ENCODE peak calls at places on chromosomes 11 and 22, in four cellular contexts. One of them, this sample, is unnamed.

GRCh38 chr11:47394322-47395224 is 13.8 kb upstream of the SLC39A13 start:
- DNase-seq in NCI-H2029 treated with DMSO at 0.1 percent for 48 hours: no peak
- DNase-seq in activated effector memory CD4-positive, alpha-beta T cell treated with Interleukin-2 at 50 U/mL for 16 hours: peak; percentile 61
- DNase-seq in ACHN: no peak
- DNase-seq in this sample: no peak

GRCh38 chr11:65058012-65058411 is 341 bp downstream of the NAALADL1 start:
- DNase-seq in ACHN: no peak
- DNase-seq in NCI-H2029 treated with DMSO at 0.1 percent for 48 hours: no peak
- DNase-seq in activated effector memory CD4-positive, alpha-beta T cell treated with Interleukin-2 at 50 U/mL for 16 hours: no peak
- DNase-seq in this sample: no peak

GRCh38 chr22:45671783-45672563 is at the start of gene ATXN10:
- DNase-seq in activated effector memory CD4-positive, alpha-beta T cell treated with Interleukin-2 at 50 U/mL for 16 hours: peak; percentile 57
- DNase-seq in ACHN: peak; percentile 53
- DNase-seq in NCI-H2029 treated with DMSO at 0.1 percent for 48 hours: peak; percentile 48
- DNase-seq in this sample: no peak

GRCh38 chr11:46238078-46238966 is 39.1 kb upstream of the CREB3L1 start:
- DNase-seq in NCI-H2029 treated with DMSO at 0.1 percent for 48 hours: no peak
- DNase-seq in activated effector memory CD4-positive, alpha-beta T cell treated with Interleukin-2 at 50 U/mL for 16 hours: peak; percentile 40
- DNase-seq in ACHN: peak; percentile 50
- DNase-seq in this sample: no peak

GRCh38 chr11:121555172-121555571 is 102.4 kb upstream of the SORL1-AS1 start:
- DNase-seq in activated effector memory CD4-positive, alpha-beta T cell treated with Interleukin-2 at 50 U/mL for 16 hours: no peak
- DNase-seq in NCI-H2029 treated with DMSO at 0.1 percent for 48 hours: peak; percentile 37
- DNase-seq in ACHN: no peak
- DNase-seq in this sample: no peak

GRCh38 chr22:38935023-38935422 is 22.4 kb upstream of the APOBEC3A start:
- DNase-seq in ACHN: no peak
- DNase-seq in NCI-H2029 treated with DMSO at 0.1 percent for 48 hours: peak; percentile 89
- DNase-seq in activated effector memory CD4-positive, alpha-beta T cell treated with Interleukin-2 at 50 U/mL for 16 hours: no peak
- DNase-seq in this sample: no peak

GRCh38 chr22:46936378-46936916 is 174.0 kb downstream of the TBC1D22A start:
- DNase-seq in ACHN: peak; percentile 78
- DNase-seq in NCI-H2029 treated with DMSO at 0.1 percent for 48 hours: peak; percentile 67
- DNase-seq in activated effector memory CD4-positive, alpha-beta T cell treated with Interleukin-2 at 50 U/mL for 16 hours: no peak
- DNase-seq in this sample: no peak

GRCh38 chr11:115311949-115312348 is 192.3 kb downstream of the CADM1 start:
- DNase-seq in NCI-H2029 treated with DMSO at 0.1 percent for 48 hours: no peak
- DNase-seq in activated effector memory CD4-positive, alpha-beta T cell treated with Interleukin-2 at 50 U/mL for 16 hours: no peak
- DNase-seq in ACHN: no peak
- DNase-seq in this sample: no peak

GRCh38 chr22:21807545-21807944 is 59.9 kb downstream of the MAPK1 start:
- DNase-seq in ACHN: no peak
- DNase-seq in NCI-H2029 treated with DMSO at 0.1 percent for 48 hours: no peak
- DNase-seq in activated effector memory CD4-positive, alpha-beta T cell treated with Interleukin-2 at 50 U/mL for 16 hours: no peak
- DNase-seq in this sample: no peak

GRCh38 chr11:18669629-18670162 is 28.9 kb upstream of the TMEM86A start:
- DNase-seq in activated effector memory CD4-positive, alpha-beta T cell treated with Interleukin-2 at 50 U/mL for 16 hours: no peak
- DNase-seq in NCI-H2029 treated with DMSO at 0.1 percent for 48 hours: peak; percentile 23
- DNase-seq in ACHN: no peak
- DNase-seq in this sample: no peak

GRCh38 chr11:62108017-62108750 is 15.6 kb upstream of the INCENP start:
- DNase-seq in activated effector memory CD4-positive, alpha-beta T cell treated with Interleukin-2 at 50 U/mL for 16 hours: no peak
- DNase-seq in NCI-H2029 treated with DMSO at 0.1 percent for 48 hours: peak; percentile 66
- DNase-seq in ACHN: peak; percentile 56
- DNase-seq in this sample: peak; percentile 58

GRCh38 chr22:19204640-19205039 is 26.1 kb upstream of the SLC25A1 start:
- DNase-seq in ACHN: no peak
- DNase-seq in NCI-H2029 treated with DMSO at 0.1 percent for 48 hours: no peak
- DNase-seq in activated effector memory CD4-positive, alpha-beta T cell treated with Interleukin-2 at 50 U/mL for 16 hours: no peak
- DNase-seq in this sample: no peak

GRCh38 chr11:70498976-70499801 is 100.9 kb downstream of the CTTN start:
- DNase-seq in ACHN: no peak
- DNase-seq in NCI-H2029 treated with DMSO at 0.1 percent for 48 hours: no peak
- DNase-seq in activated effector memory CD4-positive, alpha-beta T cell treated with Interleukin-2 at 50 U/mL for 16 hours: no peak
- DNase-seq in this sample: no peak

GRCh38 chr22:50041361-50042065 is 16.6 kb downstream of the TTLL8 start:
- DNase-seq in ACHN: no peak
- DNase-seq in activated effector memory CD4-positive, alpha-beta T cell treated with Interleukin-2 at 50 U/mL for 16 hours: no peak
- DNase-seq in NCI-H2029 treated with DMSO at 0.1 percent for 48 hours: no peak
- DNase-seq in this sample: no peak

GRCh38 chr11:120807414-120808150 is 216.3 kb upstream of the TBCEL start:
- DNase-seq in activated effector memory CD4-positive, alpha-beta T cell treated with Interleukin-2 at 50 U/mL for 16 hours: no peak
- DNase-seq in ACHN: peak; percentile 98
- DNase-seq in NCI-H2029 treated with DMSO at 0.1 percent for 48 hours: no peak
- DNase-seq in this sample: peak; percentile 46

GRCh38 chr11:95266751-95267374 is 35.9 kb upstream of the SESN3 start:
- DNase-seq in ACHN: no peak
- DNase-seq in activated effector memory CD4-positive, alpha-beta T cell treated with Interleukin-2 at 50 U/mL for 16 hours: no peak
- DNase-seq in NCI-H2029 treated with DMSO at 0.1 percent for 48 hours: peak; percentile 36
- DNase-seq in this sample: no peak

GRCh38 chr11:90468923-90469322 is 246.1 kb upstream of the CHORDC1 start:
- DNase-seq in NCI-H2029 treated with DMSO at 0.1 percent for 48 hours: no peak
- DNase-seq in ACHN: peak; percentile 84
- DNase-seq in activated effector memory CD4-positive, alpha-beta T cell treated with Interleukin-2 at 50 U/mL for 16 hours: no peak
- DNase-seq in this sample: no peak

GRCh38 chr11:17401841-17402240 is 13.4 kb upstream of the KCNJ11 start:
- DNase-seq in activated effector memory CD4-positive, alpha-beta T cell treated with Interleukin-2 at 50 U/mL for 16 hours: no peak
- DNase-seq in ACHN: no peak
- DNase-seq in NCI-H2029 treated with DMSO at 0.1 percent for 48 hours: no peak
- DNase-seq in this sample: no peak

GRCh38 chr11:16945671-16946469 is 68.3 kb downstream of the PLEKHA7 start:
- DNase-seq in ACHN: peak; percentile 60
- DNase-seq in NCI-H2029 treated with DMSO at 0.1 percent for 48 hours: peak; percentile 69
- DNase-seq in activated effector memory CD4-positive, alpha-beta T cell treated with Interleukin-2 at 50 U/mL for 16 hours: no peak
- DNase-seq in this sample: no peak

GRCh38 chr11:10272132-10272531 is 21.9 kb downstream of the SBF2 start:
- DNase-seq in ACHN: no peak
- DNase-seq in activated effector memory CD4-positive, alpha-beta T cell treated with Interleukin-2 at 50 U/mL for 16 hours: no peak
- DNase-seq in NCI-H2029 treated with DMSO at 0.1 percent for 48 hours: no peak
- DNase-seq in this sample: no peak

GRCh38 chr11:38824573-38824972 is 2226.5 kb upstream of the RAG2 start:
- DNase-seq in activated effector memory CD4-positive, alpha-beta T cell treated with Interleukin-2 at 50 U/mL for 16 hours: no peak
- DNase-seq in NCI-H2029 treated with DMSO at 0.1 percent for 48 hours: no peak
- DNase-seq in ACHN: peak; percentile 17
- DNase-seq in this sample: peak; percentile 47

GRCh38 chr11:11463397-11463796 is 110.3 kb upstream of the CSNK2A3 start:
- DNase-seq in NCI-H2029 treated with DMSO at 0.1 percent for 48 hours: no peak
- DNase-seq in ACHN: no peak
- DNase-seq in activated effector memory CD4-positive, alpha-beta T cell treated with Interleukin-2 at 50 U/mL for 16 hours: no peak
- DNase-seq in this sample: no peak

GRCh38 chr22:27212617-27213177 is 555.3 kb downstream of the MIAT start:
- DNase-seq in activated effector memory CD4-positive, alpha-beta T cell treated with Interleukin-2 at 50 U/mL for 16 hours: no peak
- DNase-seq in NCI-H2029 treated with DMSO at 0.1 percent for 48 hours: no peak
- DNase-seq in ACHN: peak; percentile 59
- DNase-seq in this sample: no peak

GRCh38 chr11:48107188-48107704 is 109.4 kb upstream of the OR4B1 start:
- DNase-seq in activated effector memory CD4-positive, alpha-beta T cell treated with Interleukin-2 at 50 U/mL for 16 hours: no peak
- DNase-seq in ACHN: peak; percentile 35
- DNase-seq in NCI-H2029 treated with DMSO at 0.1 percent for 48 hours: no peak
- DNase-seq in this sample: no peak

GRCh38 chr22:26589367-26589844 is 526 bp downstream of the TPST2 start:
- DNase-seq in NCI-H2029 treated with DMSO at 0.1 percent for 48 hours: no peak
- DNase-seq in activated effector memory CD4-positive, alpha-beta T cell treated with Interleukin-2 at 50 U/mL for 16 hours: peak; percentile 4
- DNase-seq in ACHN: peak; percentile 8
- DNase-seq in this sample: no peak

GRCh38 chr11:34427171-34427805 is 11.4 kb upstream of the CAT start:
- DNase-seq in NCI-H2029 treated with DMSO at 0.1 percent for 48 hours: no peak
- DNase-seq in ACHN: peak; percentile 93
- DNase-seq in activated effector memory CD4-positive, alpha-beta T cell treated with Interleukin-2 at 50 U/mL for 16 hours: no peak
- DNase-seq in this sample: no peak

GRCh38 chr11:72228229-72228843 is 3.8 kb downstream of the INPPL1 start:
- DNase-seq in NCI-H2029 treated with DMSO at 0.1 percent for 48 hours: no peak
- DNase-seq in activated effector memory CD4-positive, alpha-beta T cell treated with Interleukin-2 at 50 U/mL for 16 hours: no peak
- DNase-seq in ACHN: no peak
- DNase-seq in this sample: no peak

GRCh38 chr11:110173775-110174644 is 80.8 kb downstream of the ZC3H12C start:
- DNase-seq in NCI-H2029 treated with DMSO at 0.1 percent for 48 hours: no peak
- DNase-seq in ACHN: peak; percentile 14
- DNase-seq in activated effector memory CD4-positive, alpha-beta T cell treated with Interleukin-2 at 50 U/mL for 16 hours: peak; percentile 35
- DNase-seq in this sample: peak; percentile 82